ENCODE peak calls at places on chromosomes 12 and 14, in seven cellular contexts. One of them, this sample, is unnamed. For H4K20me1, the result is how much of the 10 kb centered on the place peaks cover.

GRCh38 chr14:61671086-61671485 is 24.2 kb upstream of the HIF1A start:
- DNase-seq in K562: no peak
- DNase-seq in H1: no peak
- DNase-seq in SK-N-SH: no peak
- DNase-seq in GM12878: no peak
- DNase-seq in HCT116: no peak
- DNase-seq in HepG2: no peak
- DNase-seq in this sample: peak

GRCh38 chr12:48936379-48936979 is 11.2 kb upstream of the FKBP11 start:
- DNase-seq in HepG2: peak
- DNase-seq in H1: peak
- DNase-seq in HCT116: peak
- DNase-seq in SK-N-SH: peak
- DNase-seq in GM12878: no peak
- DNase-seq in K562: peak
- DNase-seq in this sample: peak

GRCh38 chr14:93006484-93007128 is 83.7 kb downstream of the CHGA start:
- DNase-seq in K562: no peak
- DNase-seq in HCT116: no peak
- DNase-seq in GM12878: no peak
- DNase-seq in HepG2: no peak
- DNase-seq in H1: no peak
- DNase-seq in SK-N-SH: no peak
- DNase-seq in this sample: no peak

GRCh38 chr14:75181426-75182062 is 5.1 kb upstream of the TMED10 start:
- DNase-seq in HCT116: no peak
- DNase-seq in H1: no peak
- DNase-seq in GM12878: no peak
- DNase-seq in SK-N-SH: no peak
- DNase-seq in HepG2: peak
- DNase-seq in K562: no peak
- DNase-seq in this sample: no peak

GRCh38 chr12:124240493-124240892 is 54.4 kb upstream of the RFLNA start:
- DNase-seq in HepG2: no peak
- DNase-seq in HCT116: peak
- DNase-seq in H1: no peak
- DNase-seq in K562: peak
- DNase-seq in GM12878: no peak
- DNase-seq in SK-N-SH: peak
- DNase-seq in this sample: peak

GRCh38 chr12:11771895-11772502 is 122.5 kb downstream of the ETV6 start:
- DNase-seq in HepG2: no peak
- DNase-seq in SK-N-SH: no peak
- DNase-seq in GM12878: no peak
- DNase-seq in K562: no peak
- DNase-seq in HCT116: no peak
- DNase-seq in H1: no peak
- DNase-seq in this sample: no peak

GRCh38 chr12:75505706-75506312 is 5.6 kb downstream of the KRR1 start:
- DNase-seq in GM12878: no peak
- DNase-seq in HCT116: no peak
- DNase-seq in SK-N-SH: no peak
- DNase-seq in K562: no peak
- DNase-seq in HepG2: peak
- DNase-seq in H1: no peak
- DNase-seq in this sample: peak

GRCh38 chr14:101979666-101980065 is 15.3 kb downstream of the DYNC1H1 start:
- DNase-seq in SK-N-SH: no peak
- DNase-seq in HCT116: no peak
- DNase-seq in GM12878: no peak
- DNase-seq in HepG2: no peak
- DNase-seq in H1: no peak
- DNase-seq in K562: no peak
- DNase-seq in this sample: no peak

GRCh38 chr12:118398878-118399277 is 22.5 kb downstream of the SUDS3 start:
- DNase-seq in K562: no peak
- DNase-seq in HepG2: no peak
- DNase-seq in H1: no peak
- DNase-seq in GM12878: no peak
- DNase-seq in SK-N-SH: no peak
- DNase-seq in HCT116: no peak
- DNase-seq in this sample: no peak

GRCh38 chr14:31971612-31972011 is 105.5 kb upstream of the ARHGAP5 start:
- DNase-seq in GM12878: no peak
- DNase-seq in K562: no peak
- DNase-seq in HepG2: no peak
- DNase-seq in SK-N-SH: no peak
- DNase-seq in HCT116: no peak
- DNase-seq in H1: no peak
- DNase-seq in this sample: no peak

GRCh38 chr14:39015360-39015961 is 87.6 kb downstream of the SEC23A start:
- DNase-seq in K562: peak
- DNase-seq in SK-N-SH: peak
- DNase-seq in H1: no peak
- DNase-seq in HCT116: peak
- DNase-seq in HepG2: peak
- DNase-seq in GM12878: no peak
- DNase-seq in this sample: peak

GRCh38 chr12:76637807-76638206 is 78.2 kb upstream of the OSBPL8 start:
- DNase-seq in HCT116: no peak
- DNase-seq in K562: no peak
- DNase-seq in SK-N-SH: no peak
- DNase-seq in HepG2: no peak
- DNase-seq in GM12878: no peak
- DNase-seq in H1: no peak
- DNase-seq in this sample: no peak

GRCh38 chr14:68659021-68659931 is 133.6 kb downstream of the ZFP36L1 start:
- DNase-seq in SK-N-SH: no peak
- DNase-seq in HepG2: no peak
- DNase-seq in H1: no peak
- DNase-seq in HCT116: no peak
- DNase-seq in K562: no peak
- DNase-seq in GM12878: no peak
- DNase-seq in this sample: peak

GRCh38 chr14:41146391-41146790 is 460.3 kb upstream of the LRFN5 start:
- DNase-seq in HepG2: no peak
- DNase-seq in HCT116: no peak
- DNase-seq in K562: no peak
- DNase-seq in SK-N-SH: no peak
- DNase-seq in H1: peak
- DNase-seq in GM12878: no peak
- DNase-seq in this sample: no peak

GRCh38 chr12:1993871-1994371 is 10.3 kb downstream of the DCP1B start:
- DNase-seq in GM12878: no peak
- DNase-seq in SK-N-SH: no peak
- DNase-seq in H1: no peak
- DNase-seq in HepG2: peak
- DNase-seq in HCT116: no peak
- DNase-seq in K562: no peak
- DNase-seq in this sample: no peak

GRCh38 chr12:107641154-107641553 is 44.4 kb upstream of the PWP1 start:
- DNase-seq in SK-N-SH: no peak
- DNase-seq in GM12878: no peak
- DNase-seq in H1: no peak
- DNase-seq in K562: no peak
- DNase-seq in HepG2: no peak
- DNase-seq in HCT116: no peak
- DNase-seq in this sample: no peak

GRCh38 chr12:127629066-127629820 is 637.7 kb upstream of the TMEM132C start:
- DNase-seq in GM12878: no peak
- DNase-seq in K562: no peak
- DNase-seq in SK-N-SH: no peak
- DNase-seq in HCT116: no peak
- DNase-seq in H1: no peak
- DNase-seq in HepG2: no peak
- DNase-seq in this sample: no peak

GRCh38 chr14:63435838-63436237 is 107.3 kb downstream of the PPP2R5E start:
- DNase-seq in K562: no peak
- DNase-seq in HCT116: no peak
- DNase-seq in HepG2: peak
- DNase-seq in H1: no peak
- DNase-seq in SK-N-SH: no peak
- DNase-seq in GM12878: no peak
- DNase-seq in this sample: no peak

GRCh38 chr12:62519043-62519442 is 52.4 kb downstream of the MON2 start:
- DNase-seq in SK-N-SH: no peak
- DNase-seq in H1: no peak
- DNase-seq in K562: no peak
- DNase-seq in GM12878: no peak
- DNase-seq in HCT116: no peak
- DNase-seq in HepG2: no peak
- DNase-seq in this sample: no peak

GRCh38 chr12:123085730-123086487 is 65.0 kb downstream of the PITPNM2 start:
- DNase-seq in H1: no peak
- DNase-seq in SK-N-SH: peak
- DNase-seq in K562: no peak
- DNase-seq in GM12878: no peak
- DNase-seq in HCT116: peak
- DNase-seq in HepG2: peak
- DNase-seq in this sample: peak
- TF ChIP-seq POLR2AphosphoS5 in H1: no peak
- TF ChIP-seq POLR2AphosphoS5 in SK-N-SH: no peak
- TF ChIP-seq POLR2AphosphoS5 in K562: no peak
- TF ChIP-seq POLR2AphosphoS5 in GM12878: no peak
- TF ChIP-seq POLR2AphosphoS5 in HCT116: peak
- TF ChIP-seq POLR2AphosphoS5 in HepG2: no peak
- TF ChIP-seq POLR2AphosphoS5 in this sample: no peak

DNA sequence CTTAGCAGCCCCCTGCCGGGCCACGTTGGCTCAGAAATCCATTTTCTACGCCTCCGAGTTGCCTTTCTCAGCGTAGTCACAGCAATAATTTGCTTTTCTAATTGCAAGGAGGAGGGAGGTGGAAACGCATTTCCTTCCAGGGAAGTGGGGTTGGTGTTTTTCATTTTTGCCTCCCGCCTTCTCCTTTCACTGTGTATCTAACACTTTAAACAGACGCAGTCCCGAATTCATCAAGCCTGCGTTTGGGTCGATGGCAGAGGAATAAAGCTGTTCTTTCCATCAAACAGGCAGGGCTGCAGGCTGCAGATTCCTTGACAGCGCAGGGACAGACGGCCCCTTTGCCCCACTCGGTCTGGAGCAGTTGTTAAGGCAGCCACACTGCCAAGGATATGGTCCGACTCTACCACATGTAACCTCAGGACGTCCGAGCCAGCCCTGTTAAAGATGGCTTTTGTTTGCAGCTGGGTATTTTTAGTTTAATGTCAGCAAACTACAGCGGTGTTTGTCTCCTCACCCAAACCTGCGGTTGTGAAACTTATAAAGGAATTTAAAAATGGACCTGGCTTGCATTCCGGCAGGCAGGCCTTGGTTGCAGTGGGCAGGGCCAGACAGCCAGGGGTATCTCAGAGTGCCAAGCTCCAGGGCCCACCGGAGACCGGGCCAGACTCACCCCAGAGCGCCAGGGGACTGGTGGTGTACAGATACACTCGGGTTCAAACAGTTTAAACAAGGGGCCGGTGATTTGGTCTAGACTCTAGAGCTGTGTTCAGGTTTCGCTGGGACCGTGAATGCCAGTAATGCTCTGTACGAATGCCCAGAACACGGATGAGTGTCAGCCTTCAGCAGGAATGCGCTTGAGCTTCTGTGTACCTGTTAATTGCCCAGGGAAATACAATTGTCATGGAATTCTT is 2.2 kb downstream of the CHST11 start:
- DNase-seq in GM12878: no peak
- DNase-seq in H1: no peak
- DNase-seq in HCT116: no peak
- DNase-seq in K562: peak
- DNase-seq in HepG2: no peak
- DNase-seq in SK-N-SH: peak
- DNase-seq in this sample: peak
- H4K20me1 ChIP-seq in GM12878: under half
- H4K20me1 ChIP-seq in H1: under half
- H4K20me1 ChIP-seq in HCT116: under half
- H4K20me1 ChIP-seq in K562: under half
- H4K20me1 ChIP-seq in HepG2: under half
- H4K20me1 ChIP-seq in SK-N-SH: under half
- H4K20me1 ChIP-seq in this sample: under half

GRCh38 chr12:131061041-131061806 is 107.5 kb downstream of the ADGRD1 start:
- DNase-seq in GM12878: peak
- DNase-seq in K562: no peak
- DNase-seq in H1: no peak
- DNase-seq in SK-N-SH: no peak
- DNase-seq in HepG2: no peak
- DNase-seq in HCT116: no peak
- DNase-seq in this sample: no peak

GRCh38 chr12:131065801-131066200 is 112.1 kb downstream of the ADGRD1 start:
- DNase-seq in HCT116: no peak
- DNase-seq in SK-N-SH: no peak
- DNase-seq in K562: no peak
- DNase-seq in HepG2: no peak
- DNase-seq in GM12878: no peak
- DNase-seq in H1: no peak
- DNase-seq in this sample: no peak

GRCh38 chr12:131063960-131064359 is 110.3 kb downstream of the ADGRD1 start:
- DNase-seq in HepG2: no peak
- DNase-seq in H1: no peak
- DNase-seq in K562: no peak
- DNase-seq in GM12878: no peak
- DNase-seq in SK-N-SH: no peak
- DNase-seq in HCT116: no peak
- DNase-seq in this sample: no peak

GRCh38 chr12:131065279-131065678 is 111.6 kb downstream of the ADGRD1 start:
- DNase-seq in HepG2: no peak
- DNase-seq in GM12878: no peak
- DNase-seq in SK-N-SH: no peak
- DNase-seq in H1: no peak
- DNase-seq in K562: no peak
- DNase-seq in HCT116: no peak
- DNase-seq in this sample: no peak

GRCh38 chr12:131063427-131063826 is 109.7 kb downstream of the ADGRD1 start:
- DNase-seq in K562: no peak
- DNase-seq in HepG2: no peak
- DNase-seq in H1: no peak
- DNase-seq in GM12878: no peak
- DNase-seq in HCT116: no peak
- DNase-seq in SK-N-SH: no peak
- DNase-seq in this sample: no peak
- H3K9ac ChIP-seq in K562: no peak
- H3K9ac ChIP-seq in HepG2: no peak
- H3K9ac ChIP-seq in H1: no peak
- H3K9ac ChIP-seq in GM12878: no peak
- H3K9ac ChIP-seq in HCT116: no peak
- H3K9ac ChIP-seq in SK-N-SH: no peak
- H3K9ac ChIP-seq in this sample: no peak

DNA sequence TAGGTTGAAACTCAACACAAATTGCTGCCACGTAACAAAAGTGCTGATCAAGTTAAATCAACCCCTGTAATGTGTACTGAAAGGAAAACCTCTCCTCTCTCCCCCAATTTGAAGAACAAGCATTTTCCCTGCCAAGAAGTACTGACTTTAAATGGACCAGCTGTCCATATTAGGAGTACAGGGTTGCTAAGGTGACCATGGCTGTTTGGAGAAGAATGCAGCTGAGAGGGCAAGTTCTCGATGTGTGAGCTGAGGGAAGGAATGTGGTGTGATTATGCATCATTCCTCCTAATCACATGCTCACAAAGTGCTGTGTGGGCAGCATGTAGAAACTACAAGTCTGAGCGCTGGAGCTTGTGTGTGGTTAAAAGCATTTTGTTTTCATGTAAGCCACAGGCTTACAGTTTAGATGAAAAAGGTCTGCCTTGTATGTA is 50.9 kb upstream of the CCT2 start:
- DNase-seq in H1: peak
- DNase-seq in GM12878: peak
- DNase-seq in HCT116: peak
- DNase-seq in HepG2: peak
- DNase-seq in SK-N-SH: no peak
- DNase-seq in K562: no peak
- DNase-seq in this sample: peak
- TF ChIP-seq POLR2AphosphoS5 in H1: peak
- TF ChIP-seq POLR2AphosphoS5 in GM12878: no peak
- TF ChIP-seq POLR2AphosphoS5 in HCT116: no peak
- TF ChIP-seq POLR2AphosphoS5 in HepG2: no peak
- TF ChIP-seq POLR2AphosphoS5 in SK-N-SH: no peak
- TF ChIP-seq POLR2AphosphoS5 in K562: no peak
- TF ChIP-seq POLR2AphosphoS5 in this sample: no peak

This sample was measured in endothelial cell of umbilical vein.